ENCODE peak calls at places on chromosomes 1 and 21, in five cellular contexts. W is activated CD8-positive, alpha-beta memory T cell treated with anti-CD3 and anti-CD28 coated beads, Interleukin-2, amount 50 U/mL, for 4 hours; M is stimulated activated CD4-positive, alpha-beta T cell treated with anti-CD3 and anti-CD28 coated beads, TNF-alpha, amount 100 ng/mL, for 4 hours; J is NCI-H2107; V is NCI-H345. G is an unnamed sample.

GRCh38 chr21:34835526-34835925 is 166.7 kb downstream of the CLIC6 start:
- DNase-seq in M (no peak), J (no peak), W (no peak), V (no peak), G (no peak)

GRCh38 chr1:43005460-43006351 is 47.0 kb upstream of the SLC2A1 start:
- DNase-seq in J (no peak), M (no peak), W (no peak), V (no peak), G (no peak)

GRCh38 chr1:110055493-110056283 is 14.8 kb downstream of the ALX3 start:
- DNase-seq in V (no peak), M (no peak), J (no peak), W (no peak), G (no peak)

GRCh38 chr1:74010206-74010605 is 187.8 kb downstream of the LRRIQ3 start:
- DNase-seq in J (peak; percentile 9), W (no peak), V (peak; percentile 30), M (no peak), G (no peak)

GRCh38 chr1:232877361-232877991 is 72.3 kb downstream of the MAP10 start:
- DNase-seq in M (no peak), J (no peak), W (no peak), V (no peak), G (no peak)

GRCh38 chr1:68145418-68146126 is 86.8 kb downstream of the WLS start:
- DNase-seq in V (no peak), J (no peak), M (no peak), W (no peak), G (no peak)

GRCh38 chr21:33015091-33015490 is 10.6 kb upstream of the OLIG2 start:
- DNase-seq in M (no peak), J (no peak), W (no peak), V (no peak), G (no peak)

GRCh38 chr1:29649375-29650040 is 413.2 kb downstream of the PTPRU start:
- DNase-seq in M (no peak), V (peak; percentile 89), J (no peak), W (no peak), G (peak; percentile 52)

GRCh38 chr1:109963864-109964263 is 20.7 kb upstream of the AHCYL1 start:
- DNase-seq in V (no peak), W (no peak), M (no peak), J (no peak), G (no peak)

GRCh38 chr1:53995683-53996082 is 22.3 kb downstream of the LDLRAD1 start:
- DNase-seq in W (no peak), J (no peak), V (no peak), M (no peak), G (no peak)

GRCh38 chr1:27527223-27527856 is 37.4 kb upstream of the WASF2 start:
- DNase-seq in W (no peak), J (peak; percentile 92), M (no peak), V (peak; percentile 98), G (no peak)

GRCh38 chr21:44849616-44850130 is 23.8 kb downstream of the PTTG1IP start:
- DNase-seq in V (no peak), M (no peak), W (no peak), J (no peak), G (no peak)

GRCh38 chr1:236280438-236281285 is 1.1 kb downstream of the ERO1B start:
- DNase-seq in M (peak; percentile 5), J (peak; percentile 62), W (peak; percentile 34), V (peak; percentile 73), G (no peak)

GRCh38 chr1:64884261-64885040 is 81.9 kb downstream of the JAK1 start:
- DNase-seq in V (no peak), W (no peak), J (no peak), M (no peak), G (no peak)

GRCh38 chr1:245108251-245108650 is 46.5 kb upstream of the KIF26B start:
- DNase-seq in V (no peak), M (no peak), J (no peak), W (no peak), G (no peak)

GRCh38 chr1:227919916-227920315 is 27.8 kb downstream of the WNT9A start:
- DNase-seq in W (no peak), V (no peak), J (no peak), M (no peak), G (no peak)

GRCh38 chr1:47901001-47901575 is 96.1 kb downstream of the TRABD2B start:
- DNase-seq in W (no peak), V (no peak), J (no peak), M (no peak), G (no peak)

G was measured in natural killer cell treated with Interleukin-12 subunit alpha and Interleukin-12 subunit beta and Interleukin-15 and Interleukin-18, amount 100 ng/mL, for 72 hours.